ENCODE peak calls at places on chromosomes 1 and 21, in nine cellular contexts. M is AG09309; L is NB4; S is lung; V is GM12864; P is Karpas-422; N is right lobe of liver; F is pancreas; G is CD8-positive, alpha-beta T cell. K is an unnamed sample.

GRCh38 chr21:38930065-38930464 is 124.3 kb downstream of the ETS2 start:
- DNase-seq in N (no peak), M (no peak), P (no peak), V (no peak), F (no peak), L (no peak), G (no peak), S (no peak), K (no peak)

GRCh38 chr1:26016944-26017545 is 4.5 kb upstream of the EXTL1 start:
- DNase-seq in N (no peak), S (no peak), G (peak), L (peak), V (no peak), P (no peak), M (no peak), F (no peak), K (no peak)

GRCh38 chr1:182015360-182015759 is 46.2 kb downstream of the ZNF648 start:
- DNase-seq in S (no peak), P (no peak), G (no peak), L (peak), N (no peak), F (no peak), V (no peak), M (no peak), K (no peak)

GRCh38 chr1:206575165-206575893 is 36.9 kb downstream of the EIF2D start:
- DNase-seq in F (no peak), V (no peak), L (peak), G (peak), P (no peak), S (peak), M (peak), N (no peak), K (peak)

GRCh38 chr1:10889628-10890353 is 93.3 kb upstream of the CASZ1 start:
- DNase-seq in M (no peak), N (no peak), G (no peak), F (no peak), S (no peak), L (no peak), P (no peak), V (no peak), K (no peak)

GRCh38 chr1:182141040-182141439 is 79.5 kb upstream of the ZNF648 start:
- DNase-seq in V (no peak), P (no peak), G (no peak), L (no peak), F (no peak), S (no peak), M (no peak), N (no peak), K (no peak)

GRCh38 chr1:64624446-64624766 is 120.5 kb upstream of the RAVER2 start:
- DNase-seq in N (no peak), G (no peak), L (no peak), M (peak), F (no peak), P (no peak), S (no peak), V (no peak), K (no peak)

GRCh38 chr1:55931272-55931940 is 648.0 kb downstream of the PLPP3 start:
- DNase-seq in V (no peak), L (no peak), F (no peak), N (no peak), M (peak), P (no peak), G (no peak), S (no peak), K (peak)

GRCh38 chr1:19828546-19828945 is 13.5 kb upstream of the RNF186 start:
- DNase-seq in M (no peak), G (no peak), S (no peak), V (no peak), N (no peak), L (no peak), F (no peak), P (no peak), K (no peak)

GRCh38 chr1:210257698-210258395 is 25.3 kb downstream of the SERTAD4 start:
- DNase-seq in P (no peak), S (no peak), F (no peak), V (no peak), N (no peak), L (no peak), G (no peak), M (no peak), K (no peak)

GRCh38 chr1:9238134-9238533 is 3.6 kb downstream of the H6PD start:
- DNase-seq in V (no peak), M (no peak), G (no peak), P (no peak), N (no peak), S (no peak), F (no peak), L (peak), K (no peak)

GRCh38 chr1:113756461-113756860 is 2.8 kb downstream of the PHTF1 start:
- DNase-seq in L (no peak), P (no peak), G (no peak), M (no peak), N (no peak), S (no peak), V (no peak), F (no peak), K (no peak)
- H3K4me3 ChIP-seq in L (no peak), P (peak), G (no peak), M (no peak), N (no peak), S (no peak), V (no peak), F (no peak), K (no peak)

DNA sequence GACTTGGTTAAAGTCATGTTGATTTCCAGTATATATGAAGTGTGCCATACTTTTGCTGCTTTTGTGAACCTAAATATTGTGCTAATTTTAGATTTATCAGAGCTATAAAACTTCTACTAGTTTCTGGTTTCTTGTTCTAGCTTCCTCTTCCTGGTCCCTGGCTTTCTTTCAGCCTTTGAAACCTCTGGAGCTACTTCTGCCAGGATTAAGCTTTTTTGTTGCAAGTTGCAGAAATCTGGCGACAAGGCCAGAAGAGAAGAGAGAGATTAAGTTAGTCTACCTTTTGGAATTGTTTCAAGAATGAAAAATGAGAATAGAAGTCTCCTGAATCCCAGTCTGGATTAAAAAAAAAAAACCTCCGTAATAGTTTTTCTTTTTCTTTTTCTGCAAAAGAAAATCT is 13.5 kb downstream of the RNF2 start:
- DNase-seq in V (no peak), F (no peak), S (no peak), G (no peak), N (no peak), P (no peak), L (no peak), M (no peak), K (no peak)
- H3K4me3 ChIP-seq in V (no peak), F (no peak), S (no peak), G (no peak), N (no peak), P (no peak), L (no peak), M (no peak), K (no peak)

GRCh38 chr1:98661544-98662353 is at the start of gene SNX7:
- DNase-seq in S (peak), N (peak), G (peak), P (no peak), M (no peak), L (peak), V (no peak), F (peak), K (peak)

GRCh38 chr1:98660941-98661543 is 479 bp upstream of the SNX7 start:
- DNase-seq in F (no peak), V (no peak), M (no peak), S (no peak), P (no peak), L (no peak), G (no peak), N (no peak), K (no peak)

GRCh38 chr1:98659879-98660278 is 1.6 kb upstream of the SNX7 start:
- DNase-seq in L (no peak), P (no peak), F (no peak), M (no peak), G (no peak), S (no peak), N (no peak), V (no peak), K (no peak)

GRCh38 chr1:98662354-98662665 is 789 bp downstream of the SNX7 start:
- DNase-seq in V (no peak), F (no peak), N (no peak), G (no peak), L (no peak), S (no peak), M (no peak), P (no peak), K (no peak)
- H3K4me3 ChIP-seq in V (no peak), F (peak), N (peak), G (peak), L (no peak), S (peak), M (peak), P (no peak), K (peak)

GRCh38 chr21:16072176-16072575 is 342.4 kb downstream of the USP25 start:
- DNase-seq in G (no peak), L (no peak), P (no peak), V (no peak), S (no peak), F (no peak), M (no peak), N (no peak), K (no peak)

GRCh38 chr21:16071761-16072160 is 342.0 kb downstream of the USP25 start:
- DNase-seq in N (no peak), P (no peak), L (no peak), F (no peak), V (no peak), S (no peak), M (no peak), G (no peak), K (no peak)

GRCh38 chr21:16070207-16070651 is 340.4 kb downstream of the USP25 start:
- DNase-seq in M (no peak), S (no peak), L (no peak), V (no peak), G (no peak), P (no peak), N (no peak), F (no peak), K (no peak)

GRCh38 chr21:16069713-16070112 is 339.9 kb downstream of the USP25 start:
- DNase-seq in V (no peak), P (no peak), L (no peak), G (no peak), N (no peak), F (no peak), S (no peak), M (no peak), K (no peak)

DNA sequence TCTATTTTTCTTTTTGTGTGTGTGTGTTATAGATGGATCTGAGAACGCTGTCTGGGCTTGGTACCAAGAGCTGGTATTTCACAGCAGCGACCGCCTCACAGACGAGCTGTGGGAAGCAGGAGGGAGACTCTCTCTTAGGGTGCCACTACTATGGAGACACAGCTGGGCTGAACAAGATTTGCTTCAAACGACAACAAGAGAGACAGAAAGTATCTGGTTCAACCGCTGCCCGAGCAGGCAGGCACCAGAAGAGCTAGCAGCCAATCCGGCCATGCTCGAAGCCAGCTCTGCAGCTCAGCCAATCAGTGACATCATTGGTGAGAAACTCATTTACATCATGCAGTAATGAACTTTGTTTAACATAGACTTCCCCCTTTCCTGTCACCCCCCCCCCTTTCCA is 341.3 kb downstream of the USP25 start:
- DNase-seq in M (no peak), G (no peak), P (no peak), F (no peak), V (no peak), S (no peak), L (no peak), N (no peak), K (no peak)
- H3K4me3 ChIP-seq in M (peak), G (no peak), P (no peak), F (no peak), V (no peak), S (no peak), L (no peak), N (no peak), K (peak)

DNA sequence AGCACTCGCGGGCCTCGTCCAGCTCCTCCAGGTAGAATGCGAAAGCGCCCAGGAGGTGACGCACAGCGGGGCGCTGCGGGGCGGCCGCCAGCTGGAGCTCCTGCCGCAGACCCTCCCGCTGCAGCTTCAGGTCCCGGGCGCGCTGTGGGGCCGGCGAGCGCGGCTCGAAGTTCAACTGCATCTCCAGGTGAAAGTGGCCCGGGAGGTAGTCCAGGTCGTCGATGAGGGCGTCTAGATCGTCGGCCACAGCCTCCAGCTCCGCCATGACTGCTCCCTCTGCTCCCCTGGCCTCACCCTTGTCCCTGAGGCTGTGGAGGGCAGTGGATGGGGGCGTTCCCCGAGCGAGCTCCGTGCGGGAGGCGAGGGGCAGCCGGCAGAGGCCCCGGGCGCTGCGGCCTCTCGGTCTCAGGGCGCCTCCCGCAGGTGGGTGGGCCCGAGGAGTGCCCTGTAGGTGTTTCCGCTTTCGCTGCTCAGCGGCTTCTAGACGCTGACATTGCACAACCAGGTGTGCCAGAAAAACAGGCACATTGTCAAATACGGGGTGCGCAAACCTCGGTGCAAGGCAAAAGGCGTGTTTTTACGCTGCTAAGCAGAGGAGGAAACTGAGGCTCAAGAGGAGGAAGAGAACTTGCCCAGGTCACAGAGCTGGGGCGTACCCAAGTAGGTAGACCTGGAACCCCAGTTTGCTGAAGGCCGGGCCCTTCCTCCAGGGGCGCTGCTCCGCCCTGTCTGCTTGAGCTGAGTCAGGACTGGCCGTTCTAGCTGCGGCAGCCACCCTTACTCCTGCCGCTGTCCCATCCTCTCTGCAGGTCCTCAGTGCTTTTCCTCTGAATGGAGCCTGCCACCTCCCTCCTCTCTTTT is at the start of gene TTC22:
- DNase-seq in F (peak), M (no peak), N (peak), V (no peak), L (peak), S (peak), G (peak), P (peak), K (no peak)
- H3K4me3 ChIP-seq in F (peak), M (no peak), N (peak), V (peak), L (no peak), S (peak), G (peak), P (no peak), K (peak)